ENCODE peak calls at places on chromosomes 5 and 9, in four cellular contexts. One of them, this sample, is unnamed.

GRCh38 chr5:154179846-154180710 is 10.5 kb upstream of the GALNT10 start:
- DNase-seq in uterus: no peak
- DNase-seq in CD8-positive, alpha-beta T cell: no peak
- DNase-seq in HL-60: no peak
- DNase-seq in this sample: no peak

GRCh38 chr5:54062958-54063357 is 247.4 kb downstream of the ARL15 start:
- DNase-seq in HL-60: no peak
- DNase-seq in CD8-positive, alpha-beta T cell: no peak
- DNase-seq in uterus: no peak
- DNase-seq in this sample: no peak

GRCh38 chr5:175921066-175921730 is 46.9 kb downstream of the THOC3 start:
- DNase-seq in HL-60: no peak
- DNase-seq in uterus: no peak
- DNase-seq in CD8-positive, alpha-beta T cell: no peak
- DNase-seq in this sample: no peak

GRCh38 chr5:131281133-131281867 is 17.4 kb downstream of the CDC42SE2 start:
- DNase-seq in HL-60: no peak
- DNase-seq in uterus: no peak
- DNase-seq in CD8-positive, alpha-beta T cell: no peak
- DNase-seq in this sample: no peak

GRCh38 chr5:18067615-18068014 is 433.4 kb downstream of the TAF11L14 start:
- DNase-seq in CD8-positive, alpha-beta T cell: no peak
- DNase-seq in HL-60: no peak
- DNase-seq in uterus: no peak
- DNase-seq in this sample: no peak

GRCh38 chr9:22129134-22129533 is 120.0 kb upstream of the CDKN2B start:
- DNase-seq in CD8-positive, alpha-beta T cell: no peak
- DNase-seq in uterus: no peak
- DNase-seq in HL-60: no peak
- DNase-seq in this sample: no peak

GRCh38 chr5:88979244-88979643 is 96.3 kb upstream of the MEF2C start:
- DNase-seq in HL-60: peak; percentile 20
- DNase-seq in CD8-positive, alpha-beta T cell: no peak
- DNase-seq in uterus: no peak
- DNase-seq in this sample: no peak

GRCh38 chr5:41524174-41524573 is 13.8 kb upstream of the PLCXD3 start:
- DNase-seq in HL-60: no peak
- DNase-seq in CD8-positive, alpha-beta T cell: no peak
- DNase-seq in uterus: no peak
- DNase-seq in this sample: no peak

GRCh38 chr5:109743770-109744212 is 54.1 kb downstream of the MAN2A1 start:
- DNase-seq in uterus: no peak
- DNase-seq in CD8-positive, alpha-beta T cell: no peak
- DNase-seq in HL-60: no peak
- DNase-seq in this sample: peak; percentile 85

GRCh38 chr5:4042311-4042710 is 446.7 kb downstream of the IRX1 start:
- DNase-seq in uterus: no peak
- DNase-seq in CD8-positive, alpha-beta T cell: no peak
- DNase-seq in HL-60: no peak
- DNase-seq in this sample: no peak

GRCh38 chr5:94908889-94909480 is 290.5 kb downstream of the SLF1 start:
- DNase-seq in CD8-positive, alpha-beta T cell: no peak
- DNase-seq in HL-60: no peak
- DNase-seq in uterus: no peak
- DNase-seq in this sample: peak; percentile 7

GRCh38 chr5:180142008-180142803 is 66.8 kb downstream of the RASGEF1C start:
- DNase-seq in uterus: no peak
- DNase-seq in HL-60: no peak
- DNase-seq in CD8-positive, alpha-beta T cell: no peak
- DNase-seq in this sample: no peak

GRCh38 chr5:179486596-179487051 is 63.7 kb upstream of the RUFY1 start:
- DNase-seq in uterus: no peak
- DNase-seq in CD8-positive, alpha-beta T cell: no peak
- DNase-seq in HL-60: no peak
- DNase-seq in this sample: no peak

GRCh38 chr9:17578911-17579793 is at the start of gene SH3GL2:
- DNase-seq in CD8-positive, alpha-beta T cell: no peak
- DNase-seq in HL-60: peak; percentile 0
- DNase-seq in uterus: peak; percentile 18
- DNase-seq in this sample: no peak

GRCh38 chr5:132829742-132830435 is 558 bp downstream of the SHROOM1 start:
- DNase-seq in uterus: peak; percentile 74
- DNase-seq in HL-60: no peak
- DNase-seq in CD8-positive, alpha-beta T cell: peak; percentile 55
- DNase-seq in this sample: no peak

GRCh38 chr5:21238786-21239185 is 1250.8 kb upstream of the CDH18 start:
- DNase-seq in CD8-positive, alpha-beta T cell: no peak
- DNase-seq in uterus: no peak
- DNase-seq in HL-60: no peak
- DNase-seq in this sample: no peak

GRCh38 chr5:142699105-142699720 is 13.3 kb upstream of the FGF1 start:
- DNase-seq in HL-60: peak; percentile 64
- DNase-seq in CD8-positive, alpha-beta T cell: peak; percentile 64
- DNase-seq in uterus: peak; percentile 90
- DNase-seq in this sample: no peak

GRCh38 chr9:127092041-127092608 is 30.3 kb downstream of the ANGPTL2 start:
- DNase-seq in CD8-positive, alpha-beta T cell: no peak
- DNase-seq in HL-60: no peak
- DNase-seq in uterus: no peak
- DNase-seq in this sample: no peak

GRCh38 chr5:32443145-32443540 is 1.4 kb downstream of the ZFR start:
- DNase-seq in CD8-positive, alpha-beta T cell: no peak
- DNase-seq in HL-60: no peak
- DNase-seq in uterus: no peak
- DNase-seq in this sample: peak; percentile 3

GRCh38 chr5:132478498-132478855 is 12.1 kb downstream of the IRF1 start:
- DNase-seq in HL-60: no peak
- DNase-seq in uterus: no peak
- DNase-seq in CD8-positive, alpha-beta T cell: no peak
- DNase-seq in this sample: no peak

GRCh38 chr9:91328186-91328585 is 33.5 kb downstream of the AUH start:
- DNase-seq in uterus: no peak
- DNase-seq in HL-60: no peak
- DNase-seq in CD8-positive, alpha-beta T cell: no peak
- DNase-seq in this sample: no peak

GRCh38 chr5:103148213-103148612 is 28.1 kb downstream of the PPIP5K2 start:
- DNase-seq in CD8-positive, alpha-beta T cell: no peak
- DNase-seq in uterus: no peak
- DNase-seq in HL-60: no peak
- DNase-seq in this sample: no peak

GRCh38 chr5:92758552-92758951 is 822.5 kb downstream of the NR2F1-AS1 start:
- DNase-seq in HL-60: no peak
- DNase-seq in uterus: no peak
- DNase-seq in CD8-positive, alpha-beta T cell: no peak
- DNase-seq in this sample: no peak

GRCh38 chr5:68482199-68482598 is 266.6 kb downstream of the PIK3R1 start:
- DNase-seq in CD8-positive, alpha-beta T cell: no peak
- DNase-seq in uterus: no peak
- DNase-seq in HL-60: no peak
- DNase-seq in this sample: no peak

GRCh38 chr5:112685929-112686328 is 51.8 kb upstream of the APC start:
- DNase-seq in HL-60: no peak
- DNase-seq in uterus: no peak
- DNase-seq in CD8-positive, alpha-beta T cell: no peak
- DNase-seq in this sample: no peak

GRCh38 chr5:53151713-53152458 is 42.3 kb upstream of the MOCS2 start:
- DNase-seq in HL-60: no peak
- DNase-seq in uterus: peak; percentile 31
- DNase-seq in CD8-positive, alpha-beta T cell: no peak
- DNase-seq in this sample: peak; percentile 42

GRCh38 chr5:39428639-39429038 is 3.9 kb upstream of the DAB2 start:
- DNase-seq in HL-60: no peak
- DNase-seq in CD8-positive, alpha-beta T cell: no peak
- DNase-seq in uterus: no peak
- DNase-seq in this sample: no peak

GRCh38 chr5:143527808-143528207 is 124.3 kb upstream of the NR3C1 start:
- DNase-seq in HL-60: no peak
- DNase-seq in CD8-positive, alpha-beta T cell: no peak
- DNase-seq in uterus: no peak
- DNase-seq in this sample: no peak

GRCh38 chr5:177116631-177117373 is 16.8 kb upstream of the NSD1 start:
- DNase-seq in CD8-positive, alpha-beta T cell: peak; percentile 75
- DNase-seq in HL-60: no peak
- DNase-seq in uterus: peak; percentile 85
- DNase-seq in this sample: peak; percentile 13

GRCh38 chr9:82035332-82035731 is 46.8 kb downstream of the SPATA31D1 start:
- DNase-seq in uterus: no peak
- DNase-seq in CD8-positive, alpha-beta T cell: no peak
- DNase-seq in HL-60: no peak
- DNase-seq in this sample: no peak

GRCh38 chr5:64923151-64923685 is 154.5 kb downstream of the CWC27 start:
- DNase-seq in HL-60: no peak
- DNase-seq in CD8-positive, alpha-beta T cell: no peak
- DNase-seq in uterus: no peak
- DNase-seq in this sample: no peak

GRCh38 chr9:127397722-127398647 is 1.0 kb downstream of the SLC2A8 start:
- DNase-seq in CD8-positive, alpha-beta T cell: peak; percentile 21
- DNase-seq in HL-60: no peak
- DNase-seq in uterus: peak; percentile 48
- DNase-seq in this sample: no peak

DNA sequence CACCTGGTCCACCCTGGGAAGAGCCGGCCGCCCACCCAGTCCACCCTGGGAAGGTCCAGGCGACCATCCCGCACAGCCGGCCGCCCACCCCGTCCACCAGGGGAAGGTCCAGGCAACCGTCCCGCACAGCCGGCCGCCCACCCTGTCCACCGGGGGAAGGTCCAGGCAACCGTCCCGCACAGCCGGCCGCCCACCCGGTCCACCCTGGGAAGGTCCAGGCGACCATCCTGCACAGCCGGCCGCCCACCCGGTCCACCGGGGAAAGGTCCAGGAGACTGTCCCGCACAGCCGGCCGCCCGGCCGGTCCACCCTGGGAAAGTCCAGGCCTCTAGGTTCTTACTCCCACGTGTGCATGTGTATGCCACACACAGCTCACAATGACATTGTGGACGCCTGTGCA is 6.7 kb upstream of the QSOX2 start:
- DNase-seq in CD8-positive, alpha-beta T cell: no peak
- DNase-seq in HL-60: no peak
- DNase-seq in uterus: no peak
- DNase-seq in this sample: no peak
- TF ChIP-seq CTCF in CD8-positive, alpha-beta T cell: no peak
- TF ChIP-seq CTCF in HL-60: no peak
- TF ChIP-seq CTCF in uterus: no peak
- TF ChIP-seq CTCF in this sample: no peak

GRCh38 chr9:111783424-111783823 is 11.3 kb downstream of the SHOC1 start:
- DNase-seq in uterus: no peak
- DNase-seq in HL-60: no peak
- DNase-seq in CD8-positive, alpha-beta T cell: no peak
- DNase-seq in this sample: no peak

DNA sequence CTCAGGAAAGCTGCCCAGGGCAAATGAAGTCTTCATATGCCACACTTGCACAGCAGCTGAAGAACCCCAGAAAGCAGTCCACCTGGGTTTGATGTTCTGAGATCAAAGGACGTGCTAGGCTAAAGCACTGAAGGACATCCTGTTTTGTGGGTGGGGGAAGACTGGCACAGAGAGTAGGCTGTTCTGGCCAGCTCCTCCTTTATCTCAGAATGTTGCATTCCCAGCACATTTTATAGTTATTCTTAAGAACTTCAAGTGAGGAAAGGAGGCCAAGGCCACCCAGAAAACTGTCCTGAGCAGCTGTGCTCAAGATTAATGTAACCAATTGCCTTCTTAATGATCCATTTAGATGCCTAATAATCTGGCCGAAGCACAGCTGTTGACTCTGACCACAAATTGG is 10.9 kb downstream of the SHOC1 start:
- DNase-seq in HL-60: no peak
- DNase-seq in CD8-positive, alpha-beta T cell: no peak
- DNase-seq in uterus: no peak
- DNase-seq in this sample: no peak
- H3K4me3 ChIP-seq in HL-60: no peak overlapping the region
- H3K4me3 ChIP-seq in CD8-positive, alpha-beta T cell: no peak overlapping the region
- H3K4me3 ChIP-seq in uterus: no peak overlapping the region
- H3K4me3 ChIP-seq in this sample: no peak overlapping the region

DNA sequence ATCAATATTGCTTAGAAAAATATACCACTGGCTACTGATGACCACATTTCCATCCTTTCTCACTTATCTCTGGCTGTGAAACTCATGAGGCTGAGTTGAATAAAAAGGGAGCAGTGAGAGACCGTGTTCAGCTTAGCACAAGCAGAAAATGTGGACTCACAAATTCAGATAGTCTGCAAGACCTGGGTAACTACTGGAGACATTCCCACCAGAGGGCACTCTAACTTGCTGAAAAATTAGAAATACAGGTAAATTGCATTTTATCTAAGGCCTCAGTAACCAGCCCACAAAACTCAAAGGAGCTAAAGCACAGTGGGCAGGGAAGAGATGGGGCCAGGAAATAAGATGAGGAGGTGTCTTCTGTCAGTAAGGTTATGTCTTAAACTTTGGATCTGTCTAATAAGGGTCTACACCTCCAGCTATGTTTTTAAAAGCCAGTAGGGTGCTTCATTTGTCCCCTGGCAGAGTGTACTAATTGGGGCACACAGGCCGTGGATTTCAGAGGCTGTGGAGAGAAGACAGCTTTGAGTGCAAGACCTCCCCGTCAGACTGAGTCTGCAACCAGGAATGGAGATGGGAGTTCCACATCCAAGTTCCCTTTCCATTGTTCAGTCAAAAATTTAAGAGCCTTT is 8.7 kb upstream of the NDUFB6 start:
- DNase-seq in HL-60: no peak
- DNase-seq in CD8-positive, alpha-beta T cell: no peak
- DNase-seq in uterus: peak; percentile 19
- DNase-seq in this sample: no peak
- TF ChIP-seq CTCF in HL-60: peak; percentile 18
- TF ChIP-seq CTCF in CD8-positive, alpha-beta T cell: peak; percentile 47
- TF ChIP-seq CTCF in uterus: peak; percentile 25
- TF ChIP-seq CTCF in this sample: peak; percentile 81

DNA sequence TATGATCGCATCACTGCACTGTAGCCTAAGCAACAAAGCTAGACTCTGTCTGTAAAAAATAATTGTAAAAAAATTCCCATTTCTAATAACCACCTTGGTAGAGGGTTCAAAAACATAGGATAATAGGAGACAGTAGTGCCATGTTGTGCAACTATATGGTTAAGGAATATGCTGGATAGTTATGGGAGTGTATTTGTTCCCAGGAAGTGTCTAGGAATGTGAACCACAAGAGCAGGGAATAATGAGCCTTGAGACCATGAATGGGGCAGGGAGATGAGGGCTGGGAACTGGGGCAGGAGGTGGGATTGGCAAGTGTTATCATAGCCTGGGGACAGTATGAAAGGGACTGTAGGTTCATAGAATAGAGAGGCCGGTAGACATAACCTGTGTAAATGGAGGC is 50.4 kb downstream of the RUSC2 start:
- DNase-seq in CD8-positive, alpha-beta T cell: no peak
- DNase-seq in HL-60: no peak
- DNase-seq in uterus: no peak
- DNase-seq in this sample: no peak
- H3K4me3 ChIP-seq in CD8-positive, alpha-beta T cell: no peak overlapping the region
- H3K4me3 ChIP-seq in HL-60: no peak overlapping the region
- H3K4me3 ChIP-seq in uterus: no peak overlapping the region
- H3K4me3 ChIP-seq in this sample: no peak overlapping the region

This sample was measured in epithelial cell of proximal tubule.